ENCODE peak calls at places on chromosomes 6 and 20, in four cellular contexts. T, K, I and L are unnamed samples.

GRCh38 chr6:119119989-119120388 is 41.5 kb upstream of the FAM184A start:
- DNase-seq in K (no peak), T (no peak), I (no peak), L (no peak)

GRCh38 chr6:8839626-8840025 is 404.3 kb upstream of the SLC35B3 start:
- DNase-seq in I (no peak), K (no peak), T (no peak), L (no peak)

GRCh38 chr6:81590314-81590691 is 162.2 kb downstream of the TENT5A start:
- DNase-seq in T (no peak), I (no peak), K (no peak), L (no peak)

GRCh38 chr20:48824830-48825550 is 2.8 kb downstream of the PREX1 start:
- DNase-seq in T (no peak), K (no peak), I (no peak), L (no peak)

GRCh38 chr20:58523072-58523681 is 8.0 kb upstream of the APCDD1L start:
- DNase-seq in I (no peak), T (no peak), K (no peak), L (no peak)

GRCh38 chr6:71349976-71350615 is 61.5 kb downstream of the OGFRL1 start:
- DNase-seq in K (no peak), T (no peak), I (no peak), L (no peak)

GRCh38 chr6:5671604-5672559 is 334.8 kb downstream of the NRN1 start:
- DNase-seq in I (no peak), K (no peak), T (no peak), L (no peak)

GRCh38 chr6:69818223-69818930 is 21.6 kb upstream of the LMBRD1 start:
- DNase-seq in T (no peak), I (no peak), K (no peak), L (no peak)

GRCh38 chr6:154447929-154448328 is 62.6 kb downstream of the CNKSR3 start:
- DNase-seq in I (no peak), K (no peak), T (no peak), L (no peak)

GRCh38 chr6:127946388-127946787 is 45.5 kb upstream of the THEMIS start:
- DNase-seq in K (no peak), T (no peak), I (no peak), L (no peak)

GRCh38 chr20:9374068-9374467 is 140.3 kb upstream of the LAMP5 start:
- DNase-seq in T (no peak), K (no peak), I (no peak), L (no peak)

GRCh38 chr6:101645770-101646169 is 252.3 kb downstream of the GRIK2 start:
- DNase-seq in I (no peak), T (no peak), K (no peak), L (no peak)

GRCh38 chr20:47725248-47725973 is 59.9 kb downstream of the SULF2 start:
- DNase-seq in K (peak), T (peak), I (peak), L (peak)

GRCh38 chr6:126372626-126373025 is 32.7 kb downstream of the CENPW start:
- DNase-seq in I (no peak), K (no peak), T (no peak), L (no peak)

GRCh38 chr6:147900191-147900830 is 391.8 kb downstream of the SAMD5 start:
- DNase-seq in T (no peak), I (no peak), K (no peak), L (no peak)

GRCh38 chr6:87772597-87773530 is 70.8 kb upstream of the AKIRIN2 start:
- DNase-seq in T (no peak), K (no peak), I (no peak), L (no peak)

GRCh38 chr20:24100370-24101011 is 111.9 kb upstream of the GGTLC1 start:
- DNase-seq in K (peak), I (peak), T (no peak), L (peak)

GRCh38 chr6:47174502-47175023 is 132.4 kb upstream of the ADGRF1 start:
- DNase-seq in T (no peak), I (no peak), K (no peak), L (no peak)

GRCh38 chr6:149300563-149300962 is 16.9 kb upstream of the TAB2 start:
- DNase-seq in I (no peak), K (no peak), T (no peak), L (no peak)

GRCh38 chr20:53578492-53579222 is 15.0 kb downstream of the ZNF217 start:
- DNase-seq in K (peak), I (peak), T (no peak), L (peak)

GRCh38 chr6:69181964-69182363 is 546.9 kb downstream of the ADGRB3 start:
- DNase-seq in T (no peak), I (no peak), K (no peak), L (no peak)

GRCh38 chr6:137489410-137490371 is 4.5 kb downstream of the OLIG3 start:
- DNase-seq in I (no peak), K (no peak), T (no peak), L (peak)

GRCh38 chr6:149201068-149201655 is 116.3 kb upstream of the TAB2 start:
- DNase-seq in T (no peak), K (no peak), I (no peak), L (no peak)

GRCh38 chr6:93183513-93183912 is 235.8 kb downstream of the EPHA7 start:
- DNase-seq in I (no peak), T (no peak), K (no peak), L (no peak)

GRCh38 chr6:39938773-39939381 is 4.6 kb upstream of the MOCS1 start:
- DNase-seq in K (no peak), I (no peak), T (no peak), L (no peak)

GRCh38 chr6:15268130-15268908 is 22.4 kb downstream of the JARID2 start:
- DNase-seq in T (no peak), I (no peak), K (no peak), L (no peak)

GRCh38 chr20:61922411-61922810 is 143.3 kb downstream of the TAF4 start:
- DNase-seq in K (no peak), T (peak), I (no peak), L (no peak)

GRCh38 chr20:23223908-23224307 is 126.7 kb upstream of the NXT1 start:
- DNase-seq in K (no peak), T (no peak), I (no peak), L (no peak)

GRCh38 chr6:136538836-136539235 is 11.4 kb downstream of the MAP7 start:
- DNase-seq in T (no peak), K (no peak), I (no peak), L (no peak)

GRCh38 chr6:156839591-156840001 is 62.4 kb downstream of the ARID1B start:
- DNase-seq in K (no peak), T (no peak), I (no peak), L (no peak)

GRCh38 chr20:24942679-24943078 is 6.4 kb upstream of the CST7 start:
- DNase-seq in I (no peak), K (no peak), T (no peak), L (no peak)